ENCODE peak calls at places on chromosomes 6 and 20, in five cellular contexts. One of them, this sample, is unnamed.

GRCh38 chr20:49891486-49891885 is 23.8 kb downstream of the SPATA2 start:
- DNase-seq in pancreas: no peak
- DNase-seq in NCI-H2081: no peak
- DNase-seq in NCI-H774: no peak
- DNase-seq in CD8-positive, alpha-beta memory T cell: peak
- DNase-seq in this sample: no peak

GRCh38 chr6:7974932-7975763 is 64.6 kb upstream of the TXNDC5 start:
- DNase-seq in pancreas: peak
- DNase-seq in NCI-H2081: no peak
- DNase-seq in NCI-H774: no peak
- DNase-seq in CD8-positive, alpha-beta memory T cell: no peak
- DNase-seq in this sample: peak

GRCh38 chr6:2853766-2854393 is 12.2 kb upstream of the SERPINB1 start:
- DNase-seq in pancreas: no peak
- DNase-seq in NCI-H2081: no peak
- DNase-seq in NCI-H774: no peak
- DNase-seq in CD8-positive, alpha-beta memory T cell: peak
- DNase-seq in this sample: peak

GRCh38 chr20:31710423-31711250 is 12.0 kb downstream of the BCL2L1 start:
- DNase-seq in pancreas: no peak
- DNase-seq in NCI-H2081: peak
- DNase-seq in NCI-H774: no peak
- DNase-seq in CD8-positive, alpha-beta memory T cell: no peak
- DNase-seq in this sample: no peak

GRCh38 chr6:16184129-16184528 is 54.3 kb upstream of the GMPR start:
- DNase-seq in pancreas: no peak
- DNase-seq in NCI-H2081: no peak
- DNase-seq in NCI-H774: no peak
- DNase-seq in CD8-positive, alpha-beta memory T cell: no peak
- DNase-seq in this sample: peak

GRCh38 chr6:22322103-22322882 is 25.5 kb upstream of the PRL start:
- DNase-seq in pancreas: no peak
- DNase-seq in NCI-H2081: no peak
- DNase-seq in NCI-H774: no peak
- DNase-seq in CD8-positive, alpha-beta memory T cell: no peak
- DNase-seq in this sample: no peak

GRCh38 chr20:14012671-14013070 is 17.4 kb downstream of the MACROD2 start:
- DNase-seq in pancreas: no peak
- DNase-seq in NCI-H2081: no peak
- DNase-seq in NCI-H774: no peak
- DNase-seq in CD8-positive, alpha-beta memory T cell: no peak
- DNase-seq in this sample: no peak

GRCh38 chr6:89986650-89987074 is 92.4 kb downstream of the GJA10 start:
- DNase-seq in pancreas: no peak
- DNase-seq in NCI-H2081: no peak
- DNase-seq in NCI-H774: no peak
- DNase-seq in CD8-positive, alpha-beta memory T cell: no peak
- DNase-seq in this sample: no peak

GRCh38 chr20:51900443-51900842 is 98.1 kb upstream of the SALL4 start:
- DNase-seq in pancreas: no peak
- DNase-seq in NCI-H2081: no peak
- DNase-seq in NCI-H774: no peak
- DNase-seq in CD8-positive, alpha-beta memory T cell: no peak
- DNase-seq in this sample: no peak

GRCh38 chr6:135243871-135244796 is 63.0 kb downstream of the MYB start:
- DNase-seq in pancreas: no peak
- DNase-seq in NCI-H2081: no peak
- DNase-seq in NCI-H774: no peak
- DNase-seq in CD8-positive, alpha-beta memory T cell: no peak
- DNase-seq in this sample: no peak

GRCh38 chr20:62952373-62953166 is at the start of gene SLC17A9:
- DNase-seq in pancreas: peak
- DNase-seq in NCI-H2081: no peak
- DNase-seq in NCI-H774: no peak
- DNase-seq in CD8-positive, alpha-beta memory T cell: peak
- DNase-seq in this sample: peak

GRCh38 chr20:20235681-20236080 is 132.2 kb upstream of the INSM1 start:
- DNase-seq in pancreas: no peak
- DNase-seq in NCI-H2081: no peak
- DNase-seq in NCI-H774: no peak
- DNase-seq in CD8-positive, alpha-beta memory T cell: no peak
- DNase-seq in this sample: no peak

GRCh38 chr20:40322941-40323340 is 366.1 kb downstream of the MAFB start:
- DNase-seq in pancreas: no peak
- DNase-seq in NCI-H2081: no peak
- DNase-seq in NCI-H774: no peak
- DNase-seq in CD8-positive, alpha-beta memory T cell: no peak
- DNase-seq in this sample: no peak

GRCh38 chr6:128532110-128532509 is 11.7 kb upstream of the PTPRK start:
- DNase-seq in pancreas: no peak
- DNase-seq in NCI-H2081: no peak
- DNase-seq in NCI-H774: no peak
- DNase-seq in CD8-positive, alpha-beta memory T cell: no peak
- DNase-seq in this sample: no peak

GRCh38 chr6:25026723-25027122 is 91.0 kb upstream of the RIPOR2 start:
- DNase-seq in pancreas: no peak
- DNase-seq in NCI-H2081: no peak
- DNase-seq in NCI-H774: no peak
- DNase-seq in CD8-positive, alpha-beta memory T cell: no peak
- DNase-seq in this sample: no peak